ENCODE peak calls at places on chromosomes 5 and 9, in six cellular contexts. Z, K, I, C, J and R are unnamed samples.

GRCh38 chr9:136960212-136960937 is 8.3 kb downstream of the LCN12 start:
- DNase-seq in Z (no peak), K (no peak), I (no peak), C (no peak), J (no peak), R (no peak)

GRCh38 chr5:113179156-113179555 is 202.6 kb downstream of the DCP2 start:
- DNase-seq in Z (no peak), K (no peak), I (no peak), C (no peak), J (no peak), R (no peak)

GRCh38 chr5:157506981-157507780 is 47.2 kb downstream of the NIPAL4 start:
- DNase-seq in Z (no peak), K (no peak), I (no peak), C (peak), J (no peak), R (no peak)

GRCh38 chr5:134252671-134253070 is 26.8 kb upstream of the PPP2CA start:
- DNase-seq in Z (no peak), K (no peak), I (no peak), C (no peak), J (no peak), R (no peak)

GRCh38 chr9:72160446-72161123 is 11.3 kb downstream of the GDA start:
- DNase-seq in Z (no peak), K (no peak), I (no peak), C (no peak), J (no peak), R (no peak)

GRCh38 chr9:36791204-36791948 is 218.7 kb downstream of the MELK start:
- DNase-seq in Z (no peak), K (no peak), I (no peak), C (no peak), J (no peak), R (no peak)

GRCh38 chr9:35481347-35481975 is 8.4 kb upstream of the RUSC2 start:
- DNase-seq in Z (no peak), K (peak), I (no peak), C (peak), J (peak), R (peak)

GRCh38 chr9:69801994-69802393 is 18.6 kb upstream of the CFAP95 start:
- DNase-seq in Z (no peak), K (no peak), I (no peak), C (no peak), J (no peak), R (no peak)

GRCh38 chr9:76835571-76836283 is 70.2 kb downstream of the PRUNE2 start:
- DNase-seq in Z (no peak), K (no peak), I (no peak), C (no peak), J (peak), R (no peak)

GRCh38 chr9:82271099-82271498 is 282.5 kb downstream of the SPATA31D1 start:
- DNase-seq in Z (no peak), K (no peak), I (no peak), C (no peak), J (no peak), R (no peak)

GRCh38 chr9:75088646-75089368 is 493 bp downstream of the OSTF1 start:
- DNase-seq in Z (peak), K (peak), I (peak), C (peak), J (peak), R (peak)

GRCh38 chr9:79868532-79869189 is 296.9 kb downstream of the TLE4 start:
- DNase-seq in Z (no peak), K (no peak), I (no peak), C (no peak), J (no peak), R (no peak)

GRCh38 chr5:178793696-178794095 is 63.2 kb upstream of the ZNF354A start:
- DNase-seq in Z (no peak), K (no peak), I (no peak), C (no peak), J (peak), R (no peak)

GRCh38 chr5:93642526-93642925 is 59.5 kb downstream of the NR2F1 start:
- DNase-seq in Z (no peak), K (no peak), I (no peak), C (no peak), J (no peak), R (no peak)

GRCh38 chr5:112960316-112960715 is 16.3 kb upstream of the DCP2 start:
- DNase-seq in Z (no peak), K (no peak), I (no peak), C (no peak), J (no peak), R (no peak)

GRCh38 chr9:114299286-114300152 is 23.4 kb upstream of the ORM1 start:
- DNase-seq in Z (peak), K (peak), I (no peak), C (peak), J (peak), R (peak)

GRCh38 chr5:123450641-123451421 is 27.6 kb upstream of the CEP120 start:
- DNase-seq in Z (no peak), K (peak), I (no peak), C (no peak), J (no peak), R (no peak)

GRCh38 chr5:138951091-138951985 is 76.2 kb upstream of the LRRTM2 start:
- DNase-seq in Z (peak), K (no peak), I (no peak), C (no peak), J (peak), R (no peak)

GRCh38 chr9:75087279-75087823 is 604 bp downstream of the NMRK1 start:
- DNase-seq in Z (no peak), K (peak), I (no peak), C (peak), J (no peak), R (peak)

GRCh38 chr9:132679946-132680620 is 9.8 kb downstream of the GTF3C4 start:
- DNase-seq in Z (no peak), K (no peak), I (no peak), C (no peak), J (no peak), R (no peak)

GRCh38 chr5:53359906-53360305 is 120.5 kb upstream of the FST start:
- DNase-seq in Z (no peak), K (no peak), I (no peak), C (no peak), J (no peak), R (no peak)

GRCh38 chr5:149775785-149776184 is 45.7 kb downstream of the PPARGC1B start:
- DNase-seq in Z (no peak), K (no peak), I (no peak), C (no peak), J (no peak), R (no peak)

GRCh38 chr9:104743377-104743985 is 4.0 kb upstream of the NIPSNAP3A start:
- DNase-seq in Z (no peak), K (no peak), I (no peak), C (no peak), J (no peak), R (no peak)

GRCh38 chr5:64838376-64838775 is 69.6 kb downstream of the CWC27 start:
- DNase-seq in Z (no peak), K (no peak), I (no peak), C (no peak), J (no peak), R (no peak)

GRCh38 chr5:51433052-51433710 is 49.9 kb downstream of the ISL1 start:
- DNase-seq in Z (no peak), K (no peak), I (no peak), C (no peak), J (no peak), R (no peak)

GRCh38 chr9:72557549-72557948 is 36.1 kb downstream of the TMC1 start:
- DNase-seq in Z (no peak), K (peak), I (no peak), C (peak), J (peak), R (no peak)

GRCh38 chr5:100901851-100902341 is 1.2 kb downstream of the ST8SIA4 start:
- DNase-seq in Z (peak), K (no peak), I (no peak), C (peak), J (peak), R (peak)

GRCh38 chr5:10030219-10030831 is 219.4 kb downstream of the ATPSCKMT start:
- DNase-seq in Z (no peak), K (no peak), I (no peak), C (peak), J (no peak), R (no peak)

GRCh38 chr5:164233796-164234195 is 728.4 kb downstream of the MAT2B start:
- DNase-seq in Z (no peak), K (no peak), I (no peak), C (no peak), J (no peak), R (no peak)

GRCh38 chr9:36357639-36358038 is 42.4 kb downstream of the RNF38 start:
- DNase-seq in Z (no peak), K (no peak), I (no peak), C (no peak), J (no peak), R (no peak)

GRCh38 chr5:150311015-150311692 is 8.4 kb upstream of the ARSI start:
- DNase-seq in Z (no peak), K (no peak), I (no peak), C (no peak), J (no peak), R (no peak)

GRCh38 chr5:91219141-91219802 is 163.8 kb downstream of the ARRDC3 start:
- DNase-seq in Z (no peak), K (peak), I (no peak), C (peak), J (peak), R (no peak)

GRCh38 chr5:169762338-169763095 is 125.4 kb downstream of the DOCK2 start:
- DNase-seq in Z (no peak), K (no peak), I (no peak), C (no peak), J (no peak), R (no peak)

GRCh38 chr9:75540185-75540584 is 350.3 kb upstream of the PCSK5 start:
- DNase-seq in Z (no peak), K (no peak), I (no peak), C (no peak), J (no peak), R (no peak)

GRCh38 chr5:179900707-179901106 is 7.0 kb downstream of the TBC1D9B start:
- DNase-seq in Z (no peak), K (peak), I (no peak), C (no peak), J (no peak), R (no peak)
- H3K27ac ChIP-seq in Z (no peak), K (peak), I (no peak), C (no peak), J (no peak), R (no peak)

GRCh38 chr9:15509931-15510788 is 610 bp downstream of the PSIP1 start:
- DNase-seq in Z (peak), K (peak), I (peak), C (peak), J (peak), R (peak)
- TF ChIP-seq POLR2A in Z (no peak), K (no peak), I (no peak), C (no peak), J (no peak), R (no peak)

GRCh38 chr5:111235635-111236034 is 11.5 kb downstream of the CAMK4 start:
- DNase-seq in Z (no peak), K (no peak), I (no peak), C (no peak), J (no peak), R (no peak)
- H3K27ac ChIP-seq in Z (no peak), K (no peak), I (no peak), C (no peak), J (no peak), R (no peak)

GRCh38 chr5:143403607-143404415 is at the start of gene NR3C1:
- DNase-seq in Z (peak), K (peak), I (peak), C (peak), J (peak), R (peak)

GRCh38 chr5:143405747-143406098 is 2.2 kb upstream of the NR3C1 start:
- DNase-seq in Z (no peak), K (no peak), I (no peak), C (no peak), J (no peak), R (no peak)

GRCh38 chr5:143406408-143406807 is 2.9 kb upstream of the NR3C1 start:
- DNase-seq in Z (no peak), K (no peak), I (no peak), C (no peak), J (no peak), R (no peak)

GRCh38 chr5:143404416-143405062 is 1.1 kb upstream of the NR3C1 start:
- DNase-seq in Z (peak), K (peak), I (peak), C (peak), J (peak), R (peak)

GRCh38 chr5:143405063-143405746 is 1.7 kb upstream of the NR3C1 start:
- DNase-seq in Z (peak), K (peak), I (peak), C (peak), J (peak), R (peak)
- TF ChIP-seq POLR2A in Z (no peak), K (no peak), I (peak), C (peak), J (no peak), R (peak)

GRCh38 chr9:88528356-88528755 is 6.6 kb upstream of the NXNL2 start:
- DNase-seq in Z (no peak), K (no peak), I (no peak), C (no peak), J (no peak), R (no peak)
- H3K27ac ChIP-seq in Z (no peak), K (no peak), I (no peak), C (no peak), J (peak), R (no peak)

DNA sequence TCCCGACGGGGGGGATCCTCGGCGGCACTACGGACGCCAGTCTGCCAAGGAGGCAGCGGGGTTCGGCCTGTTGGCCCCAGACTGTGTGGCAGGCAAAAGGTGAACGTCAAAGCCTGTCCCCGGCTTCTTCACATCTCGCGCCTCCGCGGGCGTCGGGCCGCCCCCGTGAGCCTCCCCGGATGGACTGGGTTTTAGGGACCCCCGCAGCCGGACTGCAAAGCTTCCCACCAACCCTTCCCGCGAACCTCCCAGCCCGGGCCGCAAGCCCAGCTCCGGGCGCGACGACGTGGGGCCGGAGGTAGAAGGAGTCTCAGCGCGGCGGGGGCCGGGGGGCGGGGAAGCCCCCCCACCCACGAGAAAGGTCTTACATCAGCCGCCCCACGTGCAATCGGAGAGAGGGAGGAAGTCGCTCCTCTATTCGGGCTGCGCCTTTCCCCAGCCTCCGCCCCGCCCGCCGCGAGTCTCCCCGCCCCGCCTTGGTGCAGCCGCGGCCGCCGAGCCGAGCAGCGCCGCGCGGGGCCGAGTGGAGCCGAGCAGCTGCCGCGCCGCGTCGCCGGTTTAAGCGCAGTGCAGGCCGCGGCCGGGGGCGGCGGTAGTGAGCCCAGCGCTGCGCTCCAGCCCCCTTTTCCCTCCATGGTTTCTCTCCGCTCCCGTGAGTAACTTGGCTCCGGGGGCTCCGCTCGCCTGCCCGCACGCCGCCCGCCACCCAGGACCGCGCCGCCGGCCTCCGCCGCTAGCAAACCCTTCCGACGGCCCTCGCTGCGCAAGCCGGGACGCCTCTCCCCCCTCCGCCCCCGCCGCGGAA is at the start of gene ANP32B:
- DNase-seq in Z (peak), K (peak), I (peak), C (peak), J (peak), R (peak)
- TF ChIP-seq POLR2A in Z (peak), K (no peak), I (peak), C (peak), J (no peak), R (peak)

GRCh38 chr9:133880851-133881634 is 111.1 kb downstream of the VAV2 start:
- DNase-seq in Z (no peak), K (no peak), I (no peak), C (no peak), J (no peak), R (no peak)
- H3K27ac ChIP-seq in Z (no peak), K (no peak), I (peak), C (no peak), J (no peak), R (no peak)

GRCh38 chr5:7927466-7928375 is 58.8 kb downstream of the MTRR start:
- DNase-seq in Z (no peak), K (peak), I (no peak), C (peak), J (no peak), R (peak)
- TF ChIP-seq POLR2A in Z (no peak), K (no peak), I (no peak), C (no peak), J (no peak), R (no peak)

GRCh38 chr5:143061161-143061945 is 291.2 kb downstream of the ARHGAP26 start:
- DNase-seq in Z (no peak), K (no peak), I (no peak), C (no peak), J (no peak), R (no peak)

GRCh38 chr5:143060018-143060417 is 289.8 kb downstream of the ARHGAP26 start:
- DNase-seq in Z (no peak), K (no peak), I (no peak), C (no peak), J (no peak), R (no peak)

GRCh38 chr5:143056792-143057579 is 286.8 kb downstream of the ARHGAP26 start:
- DNase-seq in Z (no peak), K (no peak), I (no peak), C (no peak), J (no peak), R (no peak)

GRCh38 chr5:143057580-143057999 is 287.4 kb downstream of the ARHGAP26 start:
- DNase-seq in Z (no peak), K (no peak), I (no peak), C (no peak), J (no peak), R (no peak)

DNA sequence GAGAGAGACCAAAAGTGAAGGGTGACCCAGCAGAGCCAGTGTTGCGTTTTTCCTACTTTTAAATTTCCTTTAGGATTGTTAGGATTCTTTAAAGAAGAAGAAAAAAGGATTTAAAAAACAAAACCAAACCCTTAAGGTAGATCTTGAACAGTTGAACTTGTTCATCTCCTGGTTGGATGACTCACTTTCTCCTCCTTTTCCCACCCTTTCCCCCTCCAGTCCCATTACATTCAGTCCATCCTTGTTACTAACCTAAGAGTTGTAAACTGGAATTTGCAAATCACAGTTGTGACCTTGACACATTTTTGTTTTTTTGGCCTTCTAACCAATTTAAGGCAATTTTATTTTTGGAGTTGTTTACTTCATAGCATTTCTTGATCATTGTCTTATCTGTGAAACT is 289.2 kb downstream of the ARHGAP26 start:
- DNase-seq in Z (no peak), K (no peak), I (no peak), C (no peak), J (no peak), R (no peak)
- H3K27ac ChIP-seq in Z (no peak), K (no peak), I (no peak), C (no peak), J (no peak), R (no peak)